ENCODE peak calls at places on chromosome 6, in eight cellular contexts. M is AG04450; Z is cerebellar cortex; D is hepatocyte; O is mammary epithelial cell; W is stimulated activated CD4-positive, alpha-beta T cell treated with anti-CD3 and anti-CD28 coated beads, TNF-alpha, amount 100 ng/mL, for 1 hour; L is T1000; T is NCI-H146. U is an unnamed sample.

GRCh38 chr6:108944058-108944457 is 95.8 kb downstream of the ARMC2 start:
- DNase-seq in L (no peak), W (no peak), Z (peak), D (no peak), O (no peak), T (no peak), M (no peak), U (no peak)

GRCh38 chr6:71383891-71384489 is 95.4 kb downstream of the OGFRL1 start:
- DNase-seq in M (no peak), W (no peak), Z (peak), O (no peak), T (no peak), D (peak), L (no peak), U (no peak)

GRCh38 chr6:21186479-21187055 is 407.0 kb upstream of the SOX4 start:
- DNase-seq in T (no peak), D (no peak), O (no peak), M (no peak), Z (no peak), W (no peak), L (no peak), U (no peak)

GRCh38 chr6:35945650-35946025 is 24.7 kb upstream of the SRPK1 start:
- DNase-seq in L (no peak), Z (no peak), O (peak), T (no peak), M (no peak), W (no peak), D (no peak), U (no peak)

GRCh38 chr6:26249709-26249958 is 115.4 kb upstream of the BTN3A2 start:
- DNase-seq in L (no peak), O (peak), T (no peak), D (no peak), M (no peak), W (no peak), Z (no peak), U (no peak)

GRCh38 chr6:6729971-6730370 is 141.5 kb downstream of the LY86 start:
- DNase-seq in M (no peak), Z (no peak), T (no peak), D (no peak), L (no peak), W (no peak), O (no peak), U (no peak)

GRCh38 chr6:111757342-111757741 is 115.9 kb downstream of the FYN start:
- DNase-seq in Z (no peak), W (no peak), L (no peak), T (no peak), M (no peak), O (peak), D (no peak), U (no peak)

GRCh38 chr6:18835976-18836375 is 448.8 kb downstream of the RNF144B start:
- DNase-seq in L (no peak), O (peak), M (no peak), Z (no peak), T (no peak), W (no peak), D (no peak), U (no peak)

GRCh38 chr6:35206346-35206745 is 7.4 kb upstream of the SCUBE3 start:
- DNase-seq in L (no peak), M (no peak), D (no peak), Z (no peak), W (no peak), O (no peak), T (no peak), U (no peak)

GRCh38 chr6:166465671-166466087 is 82.9 kb upstream of the MPC1 start:
- DNase-seq in W (no peak), Z (no peak), L (no peak), M (no peak), D (no peak), T (no peak), O (no peak), U (no peak)

GRCh38 chr6:37850728-37851285 is 31.3 kb downstream of the ZFAND3 start:
- DNase-seq in D (no peak), O (no peak), W (no peak), M (no peak), L (no peak), Z (no peak), T (no peak), U (no peak)

GRCh38 chr6:80433010-80433665 is 326.7 kb downstream of the BCKDHB start:
- DNase-seq in O (no peak), L (no peak), Z (no peak), T (no peak), M (no peak), D (no peak), W (no peak), U (no peak)

GRCh38 chr6:139990865-139991264 is 616.4 kb upstream of the CITED2 start:
- DNase-seq in T (no peak), M (no peak), W (no peak), L (no peak), D (peak), O (no peak), Z (no peak), U (no peak)

GRCh38 chr6:153215242-153215641 is 84.2 kb upstream of the RGS17 start:
- DNase-seq in T (peak), Z (no peak), D (no peak), M (no peak), O (no peak), W (no peak), L (no peak), U (no peak)

GRCh38 chr6:131807644-131808459 is at the start of gene ENPP1:
- DNase-seq in W (no peak), T (peak), M (no peak), O (peak), D (peak), Z (peak), L (peak), U (no peak)

GRCh38 chr6:78483546-78483945 is 383.8 kb upstream of the IRAK1BP1 start:
- DNase-seq in Z (no peak), L (no peak), D (no peak), W (no peak), O (no peak), M (no peak), T (no peak), U (no peak)

GRCh38 chr6:109397020-109397419 is 14.8 kb upstream of the CD164 start:
- DNase-seq in D (no peak), Z (no peak), W (no peak), M (no peak), L (no peak), O (no peak), T (no peak), U (no peak)

GRCh38 chr6:64984947-64985346 is 722.1 kb downstream of the EYS start:
- DNase-seq in Z (no peak), M (no peak), T (no peak), D (no peak), O (no peak), W (no peak), L (no peak), U (no peak)

U was measured in GM04504.